ENCODE peak calls at places on chromosomes 6 and 20, in eight cellular contexts. F is uterus, R is IMR-90, I is neuronal stem cell, A is left ventricle myocardium inferior, O is fibroblast of lung, V is right lobe of liver, K is hepatocyte. W is an unnamed sample. For H3K27me3, the result is how much of the 10 kb centered on the place peaks cover.

GRCh38 chr6:169246445-169246844 is 7.2 kb downstream of the THBS2 start:
- DNase-seq in F (no peak), R (no peak), I (no peak), A (no peak), O (no peak), V (no peak), K (no peak), W (no peak)

GRCh38 chr6:46320505-46320904 is 149.7 kb upstream of the ENPP5 start:
- DNase-seq in F (no peak), R (no peak), I (no peak), A (no peak), O (no peak), V (no peak), K (no peak), W (no peak)

GRCh38 chr6:129498556-129498940 is 211.4 kb downstream of the ARHGAP18 start:
- DNase-seq in F (no peak), R (peak), I (no peak), A (no peak), O (peak), V (no peak), K (no peak), W (no peak)

GRCh38 chr6:1630771-1631217 is 21.1 kb downstream of the FOXC1 start:
- DNase-seq in F (no peak), R (peak), I (no peak), A (no peak), O (no peak), V (no peak), K (no peak), W (no peak)

GRCh38 chr6:54010340-54011276 is 100.6 kb upstream of the MLIP start:
- DNase-seq in F (no peak), R (no peak), I (no peak), A (no peak), O (peak), V (peak), K (peak), W (no peak)

GRCh38 chr20:17626217-17627007 is 55.6 kb downstream of the RRBP1 start:
- DNase-seq in F (peak), R (no peak), I (no peak), A (peak), O (no peak), V (peak), K (peak), W (peak)

GRCh38 chr6:24431045-24431451 is 28.3 kb downstream of the MRS2 start:
- DNase-seq in F (no peak), R (peak), I (no peak), A (no peak), O (peak), V (no peak), K (peak), W (no peak)

GRCh38 chr6:25971187-25971811 is 8.7 kb downstream of the TRIM38 start:
- DNase-seq in F (peak), R (peak), I (no peak), A (no peak), O (peak), V (no peak), K (peak), W (no peak)

GRCh38 chr6:127971945-127972391 is 71.1 kb upstream of the THEMIS start:
- DNase-seq in F (no peak), R (peak), I (no peak), A (no peak), O (peak), V (no peak), K (no peak), W (no peak)

GRCh38 chr6:23589811-23590210 is 536.2 kb upstream of the NRSN1 start:
- DNase-seq in F (no peak), R (no peak), I (no peak), A (no peak), O (no peak), V (no peak), K (no peak), W (no peak)

GRCh38 chr6:161044335-161044734 is 52.8 kb downstream of the MAP3K4 start:
- DNase-seq in F (no peak), R (peak), I (no peak), A (no peak), O (no peak), V (no peak), K (no peak), W (no peak)

GRCh38 chr20:33666293-33667244 is at the start of gene ACTL10:
- DNase-seq in F (peak), R (peak), I (peak), A (peak), O (peak), V (peak), K (peak), W (peak)

GRCh38 chr6:69984506-69984905 is 118.2 kb downstream of the COL19A1 start:
- DNase-seq in F (no peak), R (no peak), I (no peak), A (no peak), O (no peak), V (no peak), K (no peak), W (no peak)

GRCh38 chr20:48751871-48752270 is 75.9 kb downstream of the PREX1 start:
- DNase-seq in F (no peak), R (no peak), I (no peak), A (no peak), O (no peak), V (no peak), K (no peak), W (no peak)

GRCh38 chr6:37713529-37714119 is 15.9 kb upstream of the MDGA1 start:
- DNase-seq in F (no peak), R (peak), I (no peak), A (no peak), O (peak), V (peak), K (no peak), W (no peak)

GRCh38 chr20:19259182-19259591 is 46.7 kb downstream of the SLC24A3 start:
- DNase-seq in F (no peak), R (no peak), I (no peak), A (no peak), O (no peak), V (no peak), K (no peak), W (no peak)

GRCh38 chr6:46334442-46334841 is 156.8 kb downstream of the RCAN2 start:
- DNase-seq in F (no peak), R (no peak), I (no peak), A (no peak), O (no peak), V (no peak), K (no peak), W (no peak)

GRCh38 chr6:53737746-53738145 is 57.1 kb upstream of the LRRC1 start:
- DNase-seq in F (no peak), R (no peak), I (no peak), A (no peak), O (no peak), V (no peak), K (peak), W (no peak)

GRCh38 chr6:11772109-11772830 is 6.3 kb downstream of the ADTRP start:
- DNase-seq in F (peak), R (peak), I (no peak), A (no peak), O (peak), V (no peak), K (peak), W (no peak)

GRCh38 chr6:12134991-12135390 is 122.9 kb downstream of the HIVEP1 start:
- DNase-seq in F (no peak), R (no peak), I (no peak), A (no peak), O (no peak), V (no peak), K (no peak), W (no peak)

GRCh38 chr20:18524646-18525045 is 16.9 kb downstream of the SEC23B start:
- DNase-seq in F (no peak), R (peak), I (no peak), A (no peak), O (peak), V (no peak), K (no peak), W (no peak)

GRCh38 chr6:130482645-130483390 is 117.0 kb downstream of the TMEM200A start:
- DNase-seq in F (no peak), R (peak), I (no peak), A (no peak), O (peak), V (no peak), K (no peak), W (no peak)

GRCh38 chr6:25506020-25506419 is 146.0 kb upstream of the SCGN start:
- DNase-seq in F (no peak), R (no peak), I (no peak), A (no peak), O (no peak), V (no peak), K (no peak), W (no peak)

GRCh38 chr20:37755665-37756064 is 61.8 kb downstream of the CTNNBL1 start:
- DNase-seq in F (no peak), R (no peak), I (no peak), A (peak), O (no peak), V (no peak), K (peak), W (no peak)

GRCh38 chr6:46734867-46735719 is at the start of gene PLA2G7:
- DNase-seq in F (peak), R (no peak), I (peak), A (peak), O (peak), V (peak), K (peak), W (peak)

GRCh38 chr6:13273931-13274706 is 54.2 kb downstream of the TBC1D7 start:
- DNase-seq in F (no peak), R (no peak), I (no peak), A (no peak), O (no peak), V (peak), K (no peak), W (peak)

GRCh38 chr20:33843854-33844253 is 32.7 kb downstream of the CHMP4B start:
- DNase-seq in F (no peak), R (no peak), I (no peak), A (no peak), O (no peak), V (no peak), K (no peak), W (no peak)

GRCh38 chr6:153485072-153485471 is 354.0 kb upstream of the RGS17 start:
- DNase-seq in F (no peak), R (no peak), I (no peak), A (no peak), O (no peak), V (no peak), K (no peak), W (no peak)

GRCh38 chr6:160454303-160454702 is 106.1 kb downstream of the SLC22A3 start:
- DNase-seq in F (no peak), R (no peak), I (no peak), A (no peak), O (no peak), V (no peak), K (no peak), W (no peak)

GRCh38 chr6:5525209-5525608 is 263.9 kb downstream of the FARS2 start:
- DNase-seq in F (no peak), R (peak), I (no peak), A (no peak), O (peak), V (no peak), K (peak), W (no peak)

GRCh38 chr20:22525821-22526220 is 58.6 kb downstream of the FOXA2 start:
- DNase-seq in F (no peak), R (no peak), I (no peak), A (no peak), O (no peak), V (peak), K (no peak), W (no peak)

GRCh38 chr6:148140772-148141557 is 201.7 kb upstream of the SASH1 start:
- DNase-seq in F (no peak), R (no peak), I (no peak), A (no peak), O (no peak), V (no peak), K (no peak), W (no peak)

GRCh38 chr6:170378502-170378901 is 71.9 kb downstream of the FAM120B start:
- DNase-seq in F (no peak), R (no peak), I (no peak), A (no peak), O (no peak), V (no peak), K (no peak), W (no peak)

GRCh38 chr20:62139636-62140035 is 3.6 kb downstream of the PSMA7 start:
- DNase-seq in F (no peak), R (no peak), I (no peak), A (no peak), O (no peak), V (no peak), K (no peak), W (no peak)

GRCh38 chr20:62142252-62143117 is 709 bp downstream of the PSMA7 start:
- DNase-seq in F (no peak), R (no peak), I (no peak), A (no peak), O (no peak), V (no peak), K (peak), W (no peak)

GRCh38 chr20:62141043-62141396 is 2.2 kb downstream of the PSMA7 start:
- DNase-seq in F (no peak), R (no peak), I (no peak), A (no peak), O (no peak), V (no peak), K (no peak), W (no peak)

GRCh38 chr20:62143118-62143975 is at the start of the genes PSMA7 and SS18L1:
- DNase-seq in F (peak), R (peak), I (peak), A (peak), O (peak), V (peak), K (peak), W (peak)

GRCh38 chr20:62141397-62142251 is 1.6 kb downstream of the PSMA7 start:
- DNase-seq in F (no peak), R (peak), I (no peak), A (no peak), O (peak), V (no peak), K (peak), W (no peak)
- H3K27ac ChIP-seq in F (peak), R (peak), I (no peak), A (peak), O (peak), V (peak), K (peak), W (peak)

GRCh38 chr6:52399511-52400315 is 20.4 kb upstream of the EFHC1 start:
- DNase-seq in F (no peak), R (peak), I (peak), A (no peak), O (peak), V (no peak), K (peak), W (no peak)
- H3K4me3 ChIP-seq in F (no peak), R (no peak), I (no peak), A (no peak), O (no peak), V (no peak), K (no peak), W (no peak)

DNA sequence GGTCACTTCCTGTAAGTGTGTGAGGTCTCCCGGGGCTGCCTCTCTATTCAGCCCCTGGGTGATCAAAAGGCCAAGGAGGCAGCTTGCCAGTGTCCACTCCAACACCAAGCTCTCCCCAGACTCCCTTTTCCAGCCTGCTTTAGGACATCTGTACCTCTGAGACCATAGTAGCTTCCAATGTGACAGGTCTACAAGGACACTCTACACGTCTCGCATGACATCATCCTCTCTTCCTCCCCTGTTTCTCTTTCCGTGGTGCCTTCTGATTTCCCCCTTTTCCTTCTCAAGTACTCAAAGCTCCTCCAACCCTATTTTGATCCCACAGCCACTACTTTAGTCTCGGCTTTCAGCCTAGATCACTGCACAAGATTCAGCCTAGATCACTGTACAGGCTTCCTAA is 26.4 kb downstream of the HLA-F start:
- DNase-seq in F (no peak), R (no peak), I (no peak), A (no peak), O (no peak), V (no peak), K (no peak), W (no peak)
- H3K27me3 ChIP-seq in F (under half), R (under half), I (half or more), A (under half), O (under half), V (under half), K (under half), W (under half)

GRCh38 chr6:51166914-51167313 is 348.2 kb downstream of the TFAP2B start:
- DNase-seq in F (no peak), R (no peak), I (no peak), A (no peak), O (no peak), V (no peak), K (no peak), W (no peak)
- H3K27ac ChIP-seq in F (no peak), R (no peak), I (no peak), A (no peak), O (no peak), V (no peak), K (no peak), W (no peak)

DNA sequence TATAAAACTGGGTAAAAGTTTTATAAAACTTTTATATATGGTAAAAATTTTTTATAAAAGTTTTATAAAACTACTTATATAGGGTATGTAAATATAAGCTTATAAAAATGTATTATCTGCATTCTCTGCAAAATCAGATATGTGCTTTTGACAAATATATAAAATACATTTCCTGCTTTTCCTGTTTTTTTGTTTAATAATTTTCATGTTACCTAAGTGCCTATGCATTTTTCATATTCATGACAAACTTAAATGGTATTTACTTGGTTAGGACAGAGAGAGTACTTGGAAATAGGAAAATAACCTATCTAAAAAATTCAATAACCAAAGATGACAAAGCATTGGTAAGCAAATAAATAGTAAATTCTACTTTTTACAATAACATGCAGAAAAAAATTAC is 41.2 kb downstream of the ADGRG6 start:
- DNase-seq in F (no peak), R (no peak), I (no peak), A (no peak), O (no peak), V (no peak), K (no peak), W (no peak)
- H3K4me3 ChIP-seq in F (no peak), R (no peak), I (no peak), A (no peak), O (no peak), V (no peak), K (no peak), W (no peak)